ENCODE peak calls at places on chromosomes 3 and 15, in four cellular contexts. M is AG10803, C is choroid plexus epithelial cell, V is uterus. Q is an unnamed sample.

GRCh38 chr3:25604107-25604805 is 60.5 kb downstream of the TOP2B start:
- DNase-seq in M (peak; percentile 62), C (peak; percentile 95), V (no peak), Q (no peak)

GRCh38 chr3:94011208-94011842 is 17.1 kb downstream of the STX19 start:
- DNase-seq in M (no peak), C (peak; percentile 9), V (no peak), Q (no peak)

GRCh38 chr15:38134252-38134651 is 118.4 kb upstream of the SPRED1 start:
- DNase-seq in M (no peak), C (no peak), V (no peak), Q (no peak)

GRCh38 chr15:68386587-68387287 is 45.2 kb downstream of the ITGA11 start:
- DNase-seq in M (no peak), C (no peak), V (peak; percentile 10), Q (no peak)

GRCh38 chr15:79243723-79244122 is 38.8 kb upstream of the ANKRD34C start:
- DNase-seq in M (peak; percentile 14), C (peak; percentile 4), V (no peak), Q (no peak)

GRCh38 chr3:147395975-147396708 is 10.2 kb downstream of the ZIC4 start:
- DNase-seq in M (no peak), C (peak; percentile 94), V (no peak), Q (no peak)

GRCh38 chr15:74863239-74864056 is 9.7 kb downstream of the SCAMP2 start:
- DNase-seq in M (peak; percentile 23), C (peak; percentile 29), V (no peak), Q (no peak)

GRCh38 chr3:44076221-44076829 is 165.4 kb upstream of the TOPAZ1 start:
- DNase-seq in M (no peak), C (no peak), V (no peak), Q (no peak)

GRCh38 chr15:90818251-90819210 is 49.9 kb upstream of the FURIN start:
- DNase-seq in M (no peak), C (no peak), V (no peak), Q (no peak)

GRCh38 chr3:117665311-117665710 is 955.7 kb downstream of the TUSC7 start:
- DNase-seq in M (no peak), C (no peak), V (no peak), Q (no peak)

GRCh38 chr15:85028416-85028815 is 46.8 kb downstream of the PDE8A start:
- DNase-seq in M (no peak), C (no peak), V (no peak), Q (no peak)

GRCh38 chr3:156536524-156537316 is 18.2 kb downstream of the SSR3 start:
- DNase-seq in M (no peak), C (peak; percentile 44), V (no peak), Q (no peak)

GRCh38 chr3:71905426-71905825 is 120.5 kb upstream of the PROK2 start:
- DNase-seq in M (no peak), C (no peak), V (no peak), Q (no peak)

GRCh38 chr15:98647026-98647773 is 1.1 kb upstream of the IGF1R start:
- DNase-seq in M (peak; percentile 33), C (peak; percentile 42), V (peak; percentile 74), Q (no peak)

GRCh38 chr15:40695469-40695910 is 516 bp downstream of the RAD51 start:
- DNase-seq in M (peak; percentile 12), C (peak; percentile 48), V (no peak), Q (no peak)

GRCh38 chr15:42194502-42194901 is 13.6 kb downstream of the VPS39 start:
- DNase-seq in M (peak; percentile 22), C (peak; percentile 90), V (no peak), Q (no peak)

GRCh38 chr3:72766866-72767265 is 81.4 kb downstream of the SHQ1 start:
- DNase-seq in M (no peak), C (no peak), V (no peak), Q (no peak)

GRCh38 chr3:161251716-161252115 is 30.6 kb downstream of the NMD3 start:
- DNase-seq in M (no peak), C (no peak), V (no peak), Q (no peak)

GRCh38 chr15:63672775-63673174 is 75.6 kb downstream of the FBXL22 start:
- DNase-seq in M (no peak), C (no peak), V (no peak), Q (no peak)

GRCh38 chr15:63669074-63669473 is 71.9 kb downstream of the FBXL22 start:
- DNase-seq in M (no peak), C (no peak), V (no peak), Q (no peak)

GRCh38 chr15:63663906-63664305 is 66.7 kb downstream of the FBXL22 start:
- DNase-seq in M (no peak), C (peak; percentile 13), V (no peak), Q (no peak)

GRCh38 chr15:63672369-63672768 is 75.2 kb downstream of the FBXL22 start:
- DNase-seq in M (no peak), C (no peak), V (no peak), Q (no peak)

DNA sequence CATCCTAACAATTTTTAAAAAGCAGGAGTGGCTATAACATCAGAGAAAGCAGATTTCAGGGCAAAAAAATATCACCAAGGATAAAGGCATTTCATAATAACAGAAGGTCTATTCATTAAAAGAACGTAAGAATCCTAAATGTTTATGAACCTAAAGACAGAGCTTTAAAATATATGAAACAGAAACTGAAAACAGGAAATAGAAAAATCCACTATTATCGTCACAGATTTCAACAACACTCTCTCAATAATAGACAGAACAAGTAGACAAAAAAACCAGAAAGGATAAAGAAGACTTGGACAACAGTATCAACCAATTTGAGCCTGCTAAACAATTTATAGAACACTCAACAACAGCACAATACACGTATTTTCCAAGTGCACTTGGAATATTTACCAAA is 71.4 kb downstream of the FBXL22 start:
- DNase-seq in M (no peak), C (no peak), V (no peak), Q (no peak)
- H3K4me3 ChIP-seq in M (no peak overlapping the region), C (no peak overlapping the region), V (no peak overlapping the region), Q (no peak overlapping the region)

GRCh38 chr3:107660316-107660976 is 137.7 kb downstream of the BBX start:
- DNase-seq in M (peak; percentile 84), C (peak; percentile 83), V (no peak), Q (peak; percentile 65)
- TF ChIP-seq CTCF in M (peak; percentile 79), C (peak; percentile 61), V (peak; percentile 33), Q (peak; percentile 63)

GRCh38 chr3:144033235-144033579 is 61.6 kb downstream of the DIPK2A start:
- DNase-seq in M (no peak), C (no peak), V (no peak), Q (no peak)

GRCh38 chr3:144029769-144030168 is 58.1 kb downstream of the DIPK2A start:
- DNase-seq in M (no peak), C (no peak), V (no peak), Q (no peak)

GRCh38 chr3:144033863-144034262 is 62.2 kb downstream of the DIPK2A start:
- DNase-seq in M (no peak), C (no peak), V (no peak), Q (no peak)

GRCh38 chr3:144032531-144033234 is 61.1 kb downstream of the DIPK2A start:
- DNase-seq in M (no peak), C (no peak), V (no peak), Q (no peak)

GRCh38 chr3:144031938-144032337 is 60.3 kb downstream of the DIPK2A start:
- DNase-seq in M (peak; percentile 34), C (no peak), V (no peak), Q (no peak)
- H3K4me3 ChIP-seq in M (no peak overlapping the region), C (no peak overlapping the region), V (no peak overlapping the region), Q (no peak overlapping the region)

GRCh38 chr3:184716652-184717607 is 5.1 kb upstream of the MAGEF1 start:
- DNase-seq in M (peak; percentile 67), C (peak; percentile 63), V (peak; percentile 73), Q (no peak)
- TF ChIP-seq CTCF in M (no peak), C (no peak), V (no peak), Q (peak; percentile 4)

Q was measured in BJ.